ENCODE peak calls at places on chromosomes 5 and 9, in eight cellular contexts. I is PC-3; Y is kidney epithelial cell; G is WERI-Rb-1; R is mucosa of descending colon; E is MG63; J is brain microvascular endothelial cell; T is effector memory CD4-positive, alpha-beta T cell. L is an unnamed sample. For H3K36me3, the result is how much of the 10 kb centered on the place peaks cover.

GRCh38 chr9:29945012-29945411 is 2371.7 kb upstream of the C9orf72 start:
- DNase-seq in E (no peak), T (no peak), Y (no peak), R (no peak), J (no peak), I (no peak), G (no peak), L (no peak)

GRCh38 chr9:96392263-96392662 is 8.8 kb upstream of the SLC35D2 start:
- DNase-seq in I (no peak), T (no peak), R (no peak), G (no peak), Y (no peak), J (no peak), E (no peak), L (no peak)

GRCh38 chr9:98172604-98173003 is 19.8 kb downstream of the CORO2A start:
- DNase-seq in Y (no peak), E (peak), I (peak), R (no peak), G (peak), J (no peak), T (no peak), L (no peak)

GRCh38 chr5:154449786-154450185 is 4.0 kb downstream of the SAP30L start:
- DNase-seq in J (no peak), E (no peak), R (no peak), I (no peak), G (no peak), T (no peak), Y (no peak), L (peak)

GRCh38 chr9:126549246-126550006 is 64.3 kb upstream of the LMX1B start:
- DNase-seq in I (no peak), R (no peak), J (no peak), Y (no peak), E (no peak), G (peak), T (no peak), L (no peak)

GRCh38 chr9:135797507-135798302 is 95.7 kb downstream of the KCNT1 start:
- DNase-seq in I (peak), T (no peak), E (peak), J (peak), R (peak), G (peak), Y (no peak), L (no peak)

GRCh38 chr9:112839331-112839730 is 51.3 kb downstream of the SLC46A2 start:
- DNase-seq in R (no peak), T (no peak), G (no peak), E (no peak), Y (no peak), I (no peak), J (no peak), L (no peak)

GRCh38 chr9:99391937-99392574 is 170.0 kb downstream of the SEC61B start:
- DNase-seq in I (no peak), G (no peak), R (no peak), Y (no peak), E (no peak), T (no peak), J (no peak), L (no peak)

GRCh38 chr9:5563417-5563815 is 53.1 kb downstream of the PDCD1LG2 start:
- DNase-seq in E (no peak), J (no peak), R (no peak), Y (no peak), G (no peak), I (no peak), T (no peak), L (no peak)

GRCh38 chr5:43631182-43631910 is 28.4 kb downstream of the NNT start:
- DNase-seq in I (peak), G (peak), J (peak), T (no peak), R (peak), E (peak), Y (peak), L (peak)

GRCh38 chr5:126182901-126183695 is 240.1 kb upstream of the GRAMD2B start:
- DNase-seq in T (no peak), Y (no peak), R (no peak), I (no peak), E (peak), G (no peak), J (no peak), L (no peak)

GRCh38 chr9:79164396-79164795 is 407.4 kb upstream of the TLE4 start:
- DNase-seq in G (no peak), J (no peak), I (peak), R (no peak), Y (no peak), T (no peak), E (no peak), L (no peak)

GRCh38 chr9:3191715-3192114 is 334.1 kb downstream of the RFX3 start:
- DNase-seq in R (no peak), I (no peak), T (no peak), Y (no peak), J (no peak), E (no peak), G (no peak), L (no peak)

GRCh38 chr9:108519417-108519816 is 336.4 kb downstream of the ACTL7B start:
- DNase-seq in T (no peak), I (no peak), Y (no peak), J (no peak), G (no peak), E (no peak), R (no peak), L (no peak)

GRCh38 chr9:127910613-127911205 is 6.1 kb downstream of the ST6GALNAC4 start:
- DNase-seq in G (peak), T (no peak), J (no peak), E (peak), I (no peak), Y (no peak), R (peak), L (peak)

GRCh38 chr5:139982157-139982974 is 60.7 kb downstream of the NRG2 start:
- DNase-seq in E (no peak), I (peak), T (no peak), G (peak), J (no peak), Y (peak), R (no peak), L (no peak)

GRCh38 chr9:87682618-87683017 is 43.3 kb upstream of the CTSL start:
- DNase-seq in T (no peak), I (no peak), G (no peak), R (no peak), Y (no peak), J (no peak), E (no peak), L (no peak)

GRCh38 chr5:56525117-56525516 is 290.2 kb upstream of the MAP3K1 start:
- DNase-seq in I (peak), T (no peak), Y (no peak), G (no peak), R (no peak), J (peak), E (peak), L (no peak)

GRCh38 chr5:132498152-132498551 is 7.6 kb upstream of the IRF1 start:
- DNase-seq in Y (no peak), J (no peak), I (peak), T (no peak), R (no peak), E (peak), G (no peak), L (peak)

GRCh38 chr9:83441390-83441789 is 96.8 kb downstream of the FRMD3 start:
- DNase-seq in T (no peak), E (no peak), I (peak), J (no peak), R (no peak), G (peak), Y (no peak), L (peak)

GRCh38 chr9:134226221-134226930 is 62.0 kb upstream of the RNU6ATAC start:
- DNase-seq in I (no peak), G (no peak), E (no peak), Y (peak), J (no peak), R (peak), T (no peak), L (peak)

GRCh38 chr9:4435197-4435596 is 55.1 kb upstream of the SLC1A1 start:
- DNase-seq in Y (no peak), J (peak), T (no peak), E (no peak), I (no peak), R (no peak), G (no peak), L (no peak)

GRCh38 chr5:125595095-125595494 is 828.1 kb upstream of the GRAMD2B start:
- DNase-seq in J (peak), E (no peak), R (no peak), I (no peak), G (no peak), Y (no peak), T (no peak), L (no peak)

GRCh38 chr5:142512680-142513042 is 173.2 kb downstream of the FGF1 start:
- DNase-seq in R (no peak), E (peak), Y (peak), J (peak), G (no peak), I (peak), T (no peak), L (peak)

GRCh38 chr5:165086424-165086823 is 1581.0 kb downstream of the MAT2B start:
- DNase-seq in R (no peak), I (no peak), G (no peak), Y (no peak), T (no peak), J (no peak), E (no peak), L (no peak)

GRCh38 chr9:85186218-85186585 is 516.7 kb downstream of the NTRK2 start:
- DNase-seq in R (no peak), Y (no peak), J (no peak), E (no peak), I (no peak), G (no peak), T (no peak), L (no peak)

GRCh38 chr9:131482343-131483006 is 20.2 kb upstream of the POMT1 start:
- DNase-seq in G (no peak), T (no peak), I (no peak), R (no peak), Y (no peak), J (no peak), E (no peak), L (no peak)

GRCh38 chr5:11044581-11044980 is 283.5 kb upstream of the DAP start:
- DNase-seq in R (no peak), T (no peak), J (no peak), Y (no peak), G (no peak), E (no peak), I (no peak), L (no peak)

GRCh38 chr9:69667306-69667705 is 4.9 kb downstream of the APBA1 start:
- DNase-seq in Y (no peak), I (no peak), E (no peak), T (no peak), J (no peak), R (no peak), G (no peak), L (no peak)

GRCh38 chr5:32231241-32231640 is 57.1 kb upstream of the GOLPH3 start:
- DNase-seq in T (no peak), G (no peak), E (no peak), Y (no peak), I (no peak), R (no peak), J (no peak), L (no peak)

GRCh38 chr9:97388721-97389238 is 23.1 kb upstream of the TDRD7 start:
- DNase-seq in Y (no peak), E (no peak), G (no peak), R (no peak), T (no peak), I (peak), J (no peak), L (no peak)

GRCh38 chr5:65989115-65989514 is 62.7 kb downstream of the ERBIN start:
- DNase-seq in T (no peak), I (no peak), G (no peak), R (no peak), E (no peak), J (no peak), Y (no peak), L (no peak)

GRCh38 chr5:177440211-177440989 is 6.2 kb upstream of the PRR7 start:
- DNase-seq in G (no peak), T (peak), I (no peak), R (no peak), E (peak), Y (no peak), J (no peak), L (no peak)

GRCh38 chr5:65262094-65262493 is 219.6 kb downstream of the ADAMTS6 start:
- DNase-seq in G (no peak), T (no peak), E (no peak), R (no peak), I (no peak), Y (peak), J (peak), L (peak)

GRCh38 chr5:142356318-142356715 is 31.5 kb upstream of the SPRY4 start:
- DNase-seq in E (no peak), T (no peak), R (no peak), J (no peak), I (no peak), G (no peak), Y (no peak), L (peak)

GRCh38 chr5:137431051-137431450 is 68.1 kb downstream of the SPOCK1 start:
- DNase-seq in G (no peak), E (no peak), T (no peak), J (no peak), I (no peak), Y (peak), R (no peak), L (no peak)

GRCh38 chr5:132498686-132499271 is 8.2 kb upstream of the IRF1 start:
- DNase-seq in Y (no peak), I (peak), T (no peak), E (no peak), J (no peak), R (no peak), G (no peak), L (peak)

GRCh38 chr5:116360008-116360853 is 214.4 kb downstream of the SEMA6A start:
- DNase-seq in Y (no peak), E (no peak), J (no peak), T (no peak), G (no peak), I (no peak), R (no peak), L (no peak)

GRCh38 chr5:82160948-82161347 is 117.2 kb downstream of the RPS23 start:
- DNase-seq in E (no peak), R (no peak), G (no peak), T (no peak), I (peak), J (no peak), Y (no peak), L (no peak)

DNA sequence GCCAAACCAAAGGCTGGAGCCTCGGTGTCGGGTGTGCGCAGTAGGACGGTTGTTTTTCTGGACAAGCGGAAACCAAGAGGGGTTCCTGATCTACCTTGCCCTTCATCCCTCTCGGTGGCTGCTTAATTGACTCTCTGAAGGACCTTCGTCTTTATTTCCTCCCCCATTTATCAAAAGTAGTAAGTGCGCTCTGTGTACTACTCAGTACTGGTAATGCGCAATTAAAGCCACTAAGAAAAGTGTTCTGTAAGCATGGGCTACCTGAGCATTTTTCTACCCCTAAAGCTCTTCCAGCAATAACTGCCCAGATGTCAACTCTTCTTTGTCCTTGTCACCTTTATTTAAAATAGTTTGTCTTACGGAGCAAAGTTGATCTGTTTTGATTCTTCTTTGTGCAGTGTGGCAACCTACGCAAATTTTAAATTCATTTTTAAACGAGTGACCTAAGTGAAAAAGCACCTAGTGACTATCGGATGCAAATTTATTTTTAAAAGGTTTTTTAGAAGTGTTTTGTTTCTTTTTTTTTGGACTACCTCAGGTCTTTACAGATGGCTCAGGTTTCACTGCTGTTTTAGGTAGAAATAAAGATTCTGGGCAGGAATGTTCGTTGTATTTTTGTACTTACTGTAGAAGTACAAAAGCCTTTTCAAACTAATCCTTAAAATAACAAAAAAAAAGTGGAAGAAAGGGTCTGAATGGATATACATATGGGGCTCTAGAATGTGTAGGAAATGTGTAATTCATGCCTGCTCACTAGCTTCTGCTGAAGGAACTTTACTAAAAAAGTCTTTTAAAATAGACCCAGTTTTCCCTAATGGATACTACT is 2.0 kb downstream of the JMY start:
- DNase-seq in G (no peak), J (no peak), T (no peak), R (no peak), I (no peak), Y (no peak), E (no peak), L (no peak)
- H3K4me3 ChIP-seq in G (peak), J (peak), T (peak), R (peak), I (peak), Y (peak), E (peak), L (peak)

GRCh38 chr5:134714120-134714519 is 24.2 kb upstream of the CAMLG start:
- DNase-seq in G (no peak), R (no peak), T (no peak), E (peak), Y (no peak), I (no peak), J (peak), L (peak)
- H3K36me3 ChIP-seq in G (half or more), R (under half), T (under half), E (half or more), Y (under half), I (under half), J (half or more), L (half or more)

GRCh38 chr9:21579743-21580142 is 97.6 kb upstream of the IFNE start:
- DNase-seq in E (no peak), J (no peak), I (no peak), R (no peak), G (no peak), Y (no peak), T (no peak), L (no peak)

GRCh38 chr9:21583628-21584027 is 101.5 kb upstream of the IFNE start:
- DNase-seq in Y (no peak), J (no peak), I (no peak), T (no peak), G (no peak), E (no peak), R (no peak), L (no peak)

GRCh38 chr9:21576331-21577189 is 94.4 kb upstream of the IFNE start:
- DNase-seq in I (peak), E (peak), Y (peak), T (no peak), G (no peak), J (peak), R (no peak), L (peak)

GRCh38 chr9:21580636-21581353 is 98.7 kb upstream of the IFNE start:
- DNase-seq in T (no peak), I (peak), J (peak), Y (no peak), G (no peak), R (peak), E (peak), L (peak)

GRCh38 chr9:21579209-21579608 is 97.1 kb upstream of the IFNE start:
- DNase-seq in Y (no peak), J (no peak), R (no peak), I (no peak), G (no peak), E (peak), T (no peak), L (no peak)
- H3K4me3 ChIP-seq in Y (no peak), J (no peak), R (no peak), I (peak), G (no peak), E (no peak), T (peak), L (peak)

GRCh38 chr5:1324719-1325190 is 20.1 kb downstream of the CLPTM1L start:
- DNase-seq in G (peak), T (no peak), J (no peak), R (no peak), Y (no peak), I (no peak), E (no peak), L (no peak)
- H3K36me3 ChIP-seq in G (half or more), T (half or more), J (half or more), R (under half), Y (under half), I (half or more), E (half or more), L (half or more)

GRCh38 chr5:80168388-80169028 is 87.3 kb downstream of the SERINC5 start:
- DNase-seq in E (no peak), J (no peak), G (no peak), T (no peak), Y (no peak), I (no peak), R (no peak), L (no peak)

GRCh38 chr5:80174790-80175189 is 81.1 kb downstream of the SERINC5 start:
- DNase-seq in Y (no peak), T (no peak), J (no peak), R (no peak), G (no peak), I (no peak), E (no peak), L (no peak)

GRCh38 chr5:80165430-80165829 is 90.4 kb downstream of the SERINC5 start:
- DNase-seq in I (no peak), Y (no peak), E (no peak), G (no peak), R (no peak), J (no peak), T (no peak), L (no peak)

GRCh38 chr5:80172067-80172690 is 83.7 kb downstream of the SERINC5 start:
- DNase-seq in I (no peak), T (no peak), R (no peak), G (no peak), E (no peak), J (no peak), Y (no peak), L (no peak)

DNA sequence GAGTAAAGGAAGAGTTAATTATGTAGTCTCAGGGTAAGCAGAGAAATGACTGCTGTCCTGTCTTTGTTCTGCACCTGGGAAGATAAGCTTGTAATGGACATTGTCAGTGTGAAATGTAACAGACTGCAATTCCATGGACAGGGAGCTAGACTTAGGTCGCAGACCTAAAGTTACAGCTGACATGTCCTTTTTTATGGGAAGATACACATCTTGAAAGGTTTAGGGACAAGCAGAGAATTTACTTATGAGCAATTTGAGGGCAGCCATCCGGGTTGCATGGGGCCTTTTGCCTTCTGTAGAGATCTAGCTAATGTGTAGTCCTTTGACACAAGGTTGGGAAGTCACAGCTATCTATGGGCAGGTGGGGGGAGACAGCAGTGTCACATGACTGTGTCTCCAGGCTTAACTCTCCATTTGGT is 85.7 kb downstream of the SERINC5 start:
- DNase-seq in T (no peak), Y (no peak), I (no peak), J (no peak), E (no peak), G (no peak), R (no peak), L (no peak)
- H3K4me3 ChIP-seq in T (no peak), Y (no peak), I (no peak), J (no peak), E (no peak), G (no peak), R (no peak), L (no peak)

L was measured in SJSA1.